ENCODE peak calls at places on chromosomes 13 and 19, in four cellular contexts. I is heart left ventricle; L is stimulated activated CD4-positive, alpha-beta T cell treated with anti-CD3 and anti-CD28 coated beads, TNF-alpha, amount 100 ng/mL, for 1 hour; J is progenitor cell of endocrine pancreas. K is an unnamed sample.

GRCh38 chr13:45834411-45834994 is 17.1 kb downstream of the SIAH3 start:
- DNase-seq in J (no peak), L (no peak), I (no peak), K (no peak)

GRCh38 chr13:99322297-99323103 is 15.3 kb upstream of the GPR183 start:
- DNase-seq in I (no peak), L (no peak), J (no peak), K (no peak)

GRCh38 chr13:106867249-106867648 is 299.3 kb upstream of the ARGLU1 start:
- DNase-seq in J (no peak), I (no peak), L (no peak), K (no peak)

GRCh38 chr13:59352600-59352999 is 811.1 kb downstream of the DIAPH3 start:
- DNase-seq in J (no peak), L (no peak), I (no peak), K (no peak)

GRCh38 chr13:113943821-113944565 is 29.9 kb downstream of the C13orf46 start:
- DNase-seq in J (no peak), I (peak; percentile 20), L (no peak), K (peak; percentile 69)

GRCh38 chr19:8491574-8491973 is 10.9 kb downstream of the PRAM1 start:
- DNase-seq in J (no peak), L (no peak), I (no peak), K (no peak)

GRCh38 chr13:42276683-42277082 is 4.7 kb downstream of the AKAP11 start:
- DNase-seq in L (no peak), J (no peak), I (no peak), K (no peak)

GRCh38 chr13:30880756-30881155 is 25.3 kb upstream of the MEDAG start:
- DNase-seq in I (peak; percentile 38), J (no peak), L (no peak), K (no peak)

GRCh38 chr13:20882206-20882605 is 20.3 kb downstream of the XPO4 start:
- DNase-seq in J (no peak), I (peak; percentile 26), L (no peak), K (no peak)

GRCh38 chr19:43425567-43426392 is 11.1 kb downstream of the TEX101 start:
- DNase-seq in J (no peak), L (no peak), I (no peak), K (no peak)

GRCh38 chr19:29622191-29623070 is 16.3 kb downstream of the POP4 start:
- DNase-seq in I (no peak), L (no peak), J (no peak), K (no peak)

GRCh38 chr19:31349160-31349881 is at the start of gene TSHZ3:
- DNase-seq in J (peak; percentile 55), I (peak; percentile 86), L (no peak), K (no peak)

GRCh38 chr13:41945926-41946325 is 15.0 kb downstream of the VWA8 start:
- DNase-seq in I (no peak), L (no peak), J (no peak), K (no peak)

GRCh38 chr13:97280478-97280877 is 58.3 kb downstream of the MBNL2 start:
- DNase-seq in L (no peak), J (no peak), I (no peak), K (no peak)

GRCh38 chr19:12411893-12412292 is 10.8 kb upstream of the ZNF799 start:
- DNase-seq in I (no peak), L (no peak), J (no peak), K (no peak)

GRCh38 chr13:24563087-24563486 is 50.5 kb upstream of the PARP4 start:
- DNase-seq in L (no peak), I (no peak), J (no peak), K (no peak)

GRCh38 chr19:38158730-38159129 is 65.3 kb downstream of the DPF1 start:
- DNase-seq in L (no peak), I (no peak), J (no peak), K (no peak)

GRCh38 chr13:74206061-74206561 is 71.9 kb upstream of the KLF12 start:
- DNase-seq in I (no peak), J (no peak), L (no peak), K (no peak)

GRCh38 chr19:18464646-18465045 is 26.7 kb upstream of the ISYNA1 start:
- DNase-seq in I (peak; percentile 92), J (no peak), L (no peak), K (peak; percentile 84)

GRCh38 chr19:42386974-42387707 is 3.0 kb downstream of the CNFN start:
- DNase-seq in I (peak; percentile 65), L (peak; percentile 66), J (peak; percentile 53), K (peak; percentile 18)

GRCh38 chr19:46717034-46717715 is at the start of gene PRKD2:
- DNase-seq in I (peak; percentile 93), J (peak; percentile 87), L (peak; percentile 92), K (peak; percentile 82)

GRCh38 chr19:13604902-13605586 is 98.8 kb upstream of the CACNA1A start:
- DNase-seq in I (no peak), J (no peak), L (no peak), K (no peak)

GRCh38 chr13:23609414-23610186 is 39.4 kb downstream of the TNFRSF19 start:
- DNase-seq in J (no peak), I (peak; percentile 50), L (no peak), K (no peak)

GRCh38 chr19:18437481-18438330 is at the start of gene ISYNA1:
- DNase-seq in L (no peak), I (peak; percentile 77), J (no peak), K (no peak)

GRCh38 chr19:37537391-37537947 is 30.7 kb downstream of the ZNF793 start:
- DNase-seq in J (no peak), I (no peak), L (no peak), K (no peak)

GRCh38 chr13:111907341-111907880 is 159.5 kb upstream of the SOX1 start:
- DNase-seq in I (no peak), L (no peak), J (peak; percentile 2), K (peak; percentile 30)

GRCh38 chr13:30429721-30430694 is 7.7 kb downstream of the UBE2L5 start:
- DNase-seq in L (no peak), I (no peak), J (no peak), K (no peak)